ENCODE peak calls at places on chromosomes 1 and 21, in eight cellular contexts. One of them, this sample, is unnamed.
A peak's percentile ranks its signal among the peaks of the same experiment; 100 is the strongest.

GRCh38 chr1:9239622-9240401 is 5.2 kb downstream of the H6PD start:
- DNase-seq in pons: peak; percentile 59
- DNase-seq in GM20000: peak; percentile 80
- DNase-seq in fibroblast of villous mesenchyme: peak; percentile 98
- DNase-seq in OCI-M1: peak; percentile 88
- DNase-seq in endodermal cell: no peak
- DNase-seq in T-helper 9 cell: peak; percentile 22
- DNase-seq in BE2C: no peak
- DNase-seq in this sample: no peak

GRCh38 chr1:12677565-12677964 is 33.7 kb downstream of the AADACL4 start:
- DNase-seq in T-helper 9 cell: no peak
- DNase-seq in pons: peak; percentile 20
- DNase-seq in BE2C: no peak
- DNase-seq in fibroblast of villous mesenchyme: no peak
- DNase-seq in OCI-M1: no peak
- DNase-seq in GM20000: no peak
- DNase-seq in endodermal cell: no peak
- DNase-seq in this sample: no peak

GRCh38 chr1:209576798-209577197 is 6.7 kb upstream of the CAMK1G start:
- DNase-seq in fibroblast of villous mesenchyme: peak; percentile 68
- DNase-seq in OCI-M1: peak; percentile 80
- DNase-seq in T-helper 9 cell: peak; percentile 62
- DNase-seq in GM20000: peak; percentile 83
- DNase-seq in pons: peak; percentile 83
- DNase-seq in endodermal cell: peak; percentile 96
- DNase-seq in BE2C: peak; percentile 86
- DNase-seq in this sample: peak; percentile 94

GRCh38 chr1:185966487-185966886 is 232.3 kb downstream of the HMCN1 start:
- DNase-seq in GM20000: no peak
- DNase-seq in OCI-M1: no peak
- DNase-seq in BE2C: no peak
- DNase-seq in fibroblast of villous mesenchyme: no peak
- DNase-seq in T-helper 9 cell: no peak
- DNase-seq in endodermal cell: no peak
- DNase-seq in pons: no peak
- DNase-seq in this sample: no peak

GRCh38 chr1:201845331-201846083 is 16.6 kb downstream of the IPO9 start:
- DNase-seq in BE2C: no peak
- DNase-seq in fibroblast of villous mesenchyme: no peak
- DNase-seq in endodermal cell: no peak
- DNase-seq in GM20000: no peak
- DNase-seq in OCI-M1: no peak
- DNase-seq in pons: no peak
- DNase-seq in T-helper 9 cell: no peak
- DNase-seq in this sample: no peak

GRCh38 chr1:209929751-209930150 is 8.3 kb upstream of the SYT14 start:
- DNase-seq in pons: no peak
- DNase-seq in T-helper 9 cell: no peak
- DNase-seq in fibroblast of villous mesenchyme: no peak
- DNase-seq in endodermal cell: no peak
- DNase-seq in GM20000: no peak
- DNase-seq in OCI-M1: no peak
- DNase-seq in BE2C: no peak
- DNase-seq in this sample: no peak

GRCh38 chr1:68401506-68401905 is 48.2 kb downstream of the RPE65 start:
- DNase-seq in fibroblast of villous mesenchyme: no peak
- DNase-seq in endodermal cell: no peak
- DNase-seq in pons: no peak
- DNase-seq in OCI-M1: no peak
- DNase-seq in T-helper 9 cell: no peak
- DNase-seq in BE2C: no peak
- DNase-seq in GM20000: no peak
- DNase-seq in this sample: no peak

GRCh38 chr1:235100124-235100801 is 28.4 kb downstream of the TOMM20 start:
- DNase-seq in BE2C: peak; percentile 33
- DNase-seq in OCI-M1: no peak
- DNase-seq in pons: no peak
- DNase-seq in GM20000: no peak
- DNase-seq in fibroblast of villous mesenchyme: peak; percentile 65
- DNase-seq in T-helper 9 cell: no peak
- DNase-seq in endodermal cell: peak; percentile 82
- DNase-seq in this sample: no peak

GRCh38 chr1:203378529-203379271 is 27.8 kb upstream of the FMOD start:
- DNase-seq in fibroblast of villous mesenchyme: peak; percentile 75
- DNase-seq in OCI-M1: peak; percentile 11
- DNase-seq in BE2C: no peak
- DNase-seq in GM20000: no peak
- DNase-seq in pons: no peak
- DNase-seq in T-helper 9 cell: no peak
- DNase-seq in endodermal cell: no peak
- DNase-seq in this sample: no peak

GRCh38 chr1:58409826-58410225 is 136.7 kb downstream of the OMA1 start:
- DNase-seq in GM20000: no peak
- DNase-seq in pons: no peak
- DNase-seq in endodermal cell: no peak
- DNase-seq in fibroblast of villous mesenchyme: peak; percentile 81
- DNase-seq in BE2C: no peak
- DNase-seq in T-helper 9 cell: no peak
- DNase-seq in OCI-M1: no peak
- DNase-seq in this sample: no peak

GRCh38 chr1:21623411-21623961 is 45.7 kb downstream of the RAP1GAP start:
- DNase-seq in GM20000: no peak
- DNase-seq in pons: no peak
- DNase-seq in OCI-M1: no peak
- DNase-seq in endodermal cell: no peak
- DNase-seq in BE2C: peak; percentile 77
- DNase-seq in T-helper 9 cell: no peak
- DNase-seq in fibroblast of villous mesenchyme: no peak
- DNase-seq in this sample: no peak

GRCh38 chr1:33599516-33600115 is 127.2 kb downstream of the ZSCAN20 start:
- DNase-seq in GM20000: no peak
- DNase-seq in OCI-M1: peak; percentile 42
- DNase-seq in pons: no peak
- DNase-seq in BE2C: no peak
- DNase-seq in endodermal cell: no peak
- DNase-seq in fibroblast of villous mesenchyme: no peak
- DNase-seq in T-helper 9 cell: no peak
- DNase-seq in this sample: no peak

GRCh38 chr1:52632732-52633290 is at the start of gene SHISAL2A:
- DNase-seq in BE2C: peak; percentile 11
- DNase-seq in T-helper 9 cell: peak; percentile 59
- DNase-seq in fibroblast of villous mesenchyme: no peak
- DNase-seq in pons: no peak
- DNase-seq in OCI-M1: no peak
- DNase-seq in endodermal cell: peak; percentile 87
- DNase-seq in GM20000: peak; percentile 65
- DNase-seq in this sample: peak; percentile 55

GRCh38 chr1:113949007-113949406 is 19.9 kb downstream of the HIPK1 start:
- DNase-seq in T-helper 9 cell: no peak
- DNase-seq in OCI-M1: peak; percentile 34
- DNase-seq in endodermal cell: no peak
- DNase-seq in GM20000: no peak
- DNase-seq in fibroblast of villous mesenchyme: no peak
- DNase-seq in BE2C: no peak
- DNase-seq in pons: no peak
- DNase-seq in this sample: no peak

GRCh38 chr21:41703857-41704501 is 62.9 kb downstream of the RIPK4 start:
- DNase-seq in BE2C: no peak
- DNase-seq in endodermal cell: no peak
- DNase-seq in T-helper 9 cell: no peak
- DNase-seq in OCI-M1: no peak
- DNase-seq in GM20000: no peak
- DNase-seq in pons: no peak
- DNase-seq in fibroblast of villous mesenchyme: no peak
- DNase-seq in this sample: no peak

GRCh38 chr1:47452426-47452825 is 14.6 kb downstream of the FOXD2 start:
- DNase-seq in GM20000: no peak
- DNase-seq in OCI-M1: no peak
- DNase-seq in fibroblast of villous mesenchyme: no peak
- DNase-seq in endodermal cell: no peak
- DNase-seq in BE2C: no peak
- DNase-seq in T-helper 9 cell: no peak
- DNase-seq in pons: no peak
- DNase-seq in this sample: no peak

GRCh38 chr1:2088434-2088833 is 38.2 kb downstream of the PRKCZ start:
- DNase-seq in BE2C: no peak
- DNase-seq in GM20000: no peak
- DNase-seq in pons: peak; percentile 53
- DNase-seq in T-helper 9 cell: no peak
- DNase-seq in fibroblast of villous mesenchyme: peak; percentile 89
- DNase-seq in endodermal cell: no peak
- DNase-seq in OCI-M1: no peak
- DNase-seq in this sample: no peak

GRCh38 chr1:27658951-27659496 is 13.0 kb downstream of the IFI6 start:
- DNase-seq in T-helper 9 cell: no peak
- DNase-seq in fibroblast of villous mesenchyme: peak; percentile 52
- DNase-seq in BE2C: peak; percentile 20
- DNase-seq in GM20000: peak; percentile 66
- DNase-seq in OCI-M1: no peak
- DNase-seq in pons: no peak
- DNase-seq in endodermal cell: peak; percentile 75
- DNase-seq in this sample: no peak

GRCh38 chr21:45384656-45385548 is 20.1 kb upstream of the COL18A1 start:
- DNase-seq in endodermal cell: no peak
- DNase-seq in T-helper 9 cell: no peak
- DNase-seq in OCI-M1: no peak
- DNase-seq in BE2C: peak; percentile 6
- DNase-seq in GM20000: no peak
- DNase-seq in fibroblast of villous mesenchyme: peak; percentile 44
- DNase-seq in pons: no peak
- DNase-seq in this sample: no peak

GRCh38 chr1:218304281-218305039 is 19.4 kb downstream of the RRP15 start:
- DNase-seq in BE2C: peak; percentile 88
- DNase-seq in OCI-M1: peak; percentile 99
- DNase-seq in fibroblast of villous mesenchyme: peak; percentile 47
- DNase-seq in endodermal cell: peak; percentile 55
- DNase-seq in T-helper 9 cell: no peak
- DNase-seq in GM20000: no peak
- DNase-seq in pons: no peak
- DNase-seq in this sample: no peak

GRCh38 chr1:179030683-179031082 is 5.0 kb downstream of the FAM20B start:
- DNase-seq in pons: no peak
- DNase-seq in GM20000: no peak
- DNase-seq in fibroblast of villous mesenchyme: no peak
- DNase-seq in OCI-M1: no peak
- DNase-seq in T-helper 9 cell: no peak
- DNase-seq in BE2C: no peak
- DNase-seq in endodermal cell: no peak
- DNase-seq in this sample: no peak

GRCh38 chr1:44646711-44647110 is 27.6 kb downstream of the TMEM53 start:
- DNase-seq in endodermal cell: no peak
- DNase-seq in BE2C: no peak
- DNase-seq in fibroblast of villous mesenchyme: no peak
- DNase-seq in OCI-M1: no peak
- DNase-seq in pons: no peak
- DNase-seq in T-helper 9 cell: no peak
- DNase-seq in GM20000: no peak
- DNase-seq in this sample: no peak

GRCh38 chr21:32371913-32372314 is 20.9 kb downstream of the URB1 start:
- DNase-seq in BE2C: no peak
- DNase-seq in pons: no peak
- DNase-seq in endodermal cell: no peak
- DNase-seq in fibroblast of villous mesenchyme: peak; percentile 89
- DNase-seq in OCI-M1: no peak
- DNase-seq in T-helper 9 cell: no peak
- DNase-seq in GM20000: no peak
- DNase-seq in this sample: no peak

GRCh38 chr1:94006604-94007003 is 97.4 kb upstream of the GCLM start:
- DNase-seq in GM20000: no peak
- DNase-seq in OCI-M1: no peak
- DNase-seq in T-helper 9 cell: no peak
- DNase-seq in BE2C: no peak
- DNase-seq in fibroblast of villous mesenchyme: no peak
- DNase-seq in endodermal cell: no peak
- DNase-seq in pons: no peak
- DNase-seq in this sample: no peak

GRCh38 chr1:65722461-65722860 is 70.2 kb upstream of the PDE4B start:
- DNase-seq in fibroblast of villous mesenchyme: no peak
- DNase-seq in BE2C: no peak
- DNase-seq in T-helper 9 cell: no peak
- DNase-seq in GM20000: no peak
- DNase-seq in endodermal cell: no peak
- DNase-seq in OCI-M1: no peak
- DNase-seq in pons: no peak
- DNase-seq in this sample: no peak

GRCh38 chr1:243917177-243917862 is 67.3 kb upstream of the AKT3 start:
- DNase-seq in BE2C: peak; percentile 49
- DNase-seq in endodermal cell: peak; percentile 86
- DNase-seq in fibroblast of villous mesenchyme: peak; percentile 85
- DNase-seq in GM20000: no peak
- DNase-seq in OCI-M1: no peak
- DNase-seq in pons: peak; percentile 62
- DNase-seq in T-helper 9 cell: no peak
- DNase-seq in this sample: peak; percentile 29

GRCh38 chr1:80450711-80451110 is 1350.0 kb upstream of the ADGRL2 start:
- DNase-seq in T-helper 9 cell: no peak
- DNase-seq in pons: no peak
- DNase-seq in OCI-M1: no peak
- DNase-seq in endodermal cell: no peak
- DNase-seq in GM20000: no peak
- DNase-seq in fibroblast of villous mesenchyme: no peak
- DNase-seq in BE2C: no peak
- DNase-seq in this sample: no peak

GRCh38 chr1:109213824-109214693 is at the start of gene SARS1:
- DNase-seq in GM20000: peak; percentile 92
- DNase-seq in fibroblast of villous mesenchyme: peak; percentile 85
- DNase-seq in endodermal cell: peak; percentile 77
- DNase-seq in T-helper 9 cell: peak; percentile 80
- DNase-seq in BE2C: peak; percentile 93
- DNase-seq in OCI-M1: peak; percentile 93
- DNase-seq in pons: peak; percentile 89
- DNase-seq in this sample: peak; percentile 91

GRCh38 chr1:35808376-35809155 is 750 bp downstream of the AGO4 start:
- DNase-seq in T-helper 9 cell: no peak
- DNase-seq in fibroblast of villous mesenchyme: peak; percentile 29
- DNase-seq in BE2C: peak; percentile 17
- DNase-seq in OCI-M1: no peak
- DNase-seq in pons: peak; percentile 46
- DNase-seq in endodermal cell: peak; percentile 68
- DNase-seq in GM20000: peak; percentile 35
- DNase-seq in this sample: peak; percentile 31

GRCh38 chr1:25873120-25873519 is 2.4 kb downstream of the PAQR7 start:
- DNase-seq in GM20000: no peak
- DNase-seq in OCI-M1: no peak
- DNase-seq in T-helper 9 cell: no peak
- DNase-seq in endodermal cell: no peak
- DNase-seq in pons: peak; percentile 30
- DNase-seq in fibroblast of villous mesenchyme: no peak
- DNase-seq in BE2C: no peak
- DNase-seq in this sample: no peak

GRCh38 chr1:89190017-89190416 is 8.7 kb downstream of the GBP4 start:
- DNase-seq in T-helper 9 cell: no peak
- DNase-seq in OCI-M1: no peak
- DNase-seq in pons: no peak
- DNase-seq in endodermal cell: no peak
- DNase-seq in fibroblast of villous mesenchyme: no peak
- DNase-seq in GM20000: no peak
- DNase-seq in BE2C: no peak
- DNase-seq in this sample: no peak

GRCh38 chr21:26769613-26770188 is 75.5 kb downstream of the ADAMTS1 start:
- DNase-seq in OCI-M1: peak; percentile 71
- DNase-seq in T-helper 9 cell: no peak
- DNase-seq in GM20000: no peak
- DNase-seq in BE2C: peak; percentile 15
- DNase-seq in pons: peak; percentile 74
- DNase-seq in fibroblast of villous mesenchyme: peak; percentile 82
- DNase-seq in endodermal cell: no peak
- DNase-seq in this sample: peak; percentile 6

GRCh38 chr21:38244407-38244787 is 12.4 kb upstream of the KCNJ15 start:
- DNase-seq in GM20000: no peak
- DNase-seq in BE2C: no peak
- DNase-seq in pons: no peak
- DNase-seq in endodermal cell: no peak
- DNase-seq in fibroblast of villous mesenchyme: no peak
- DNase-seq in T-helper 9 cell: no peak
- DNase-seq in OCI-M1: no peak
- DNase-seq in this sample: no peak

GRCh38 chr1:184283999-184284398 is 102.8 kb upstream of the C1orf21 start:
- DNase-seq in GM20000: no peak
- DNase-seq in BE2C: no peak
- DNase-seq in fibroblast of villous mesenchyme: peak; percentile 99
- DNase-seq in OCI-M1: no peak
- DNase-seq in endodermal cell: no peak
- DNase-seq in pons: peak; percentile 52
- DNase-seq in T-helper 9 cell: no peak
- DNase-seq in this sample: no peak

This sample was measured in endothelial cell.